ENCODE peak calls at places on chromosomes 2 and 18, in five cellular contexts. J, Y, L, U and B are unnamed samples.

GRCh38 chr18:10051877-10052631 is 138.2 kb downstream of the VAPA start:
- DNase-seq in U (no peak), L (peak; percentile 99), Y (peak; percentile 99), J (peak; percentile 87), B (no peak)

GRCh38 chr2:54708584-54709340 is 14.7 kb upstream of the EML6 start:
- DNase-seq in L (no peak), Y (no peak), U (peak; percentile 20), J (peak; percentile 24), B (no peak)

GRCh38 chr2:102063948-102064678 is 72.4 kb downstream of the IL1R2 start:
- DNase-seq in Y (peak; percentile 99), J (peak; percentile 100), L (peak; percentile 100), U (no peak), B (no peak)

GRCh38 chr2:217723078-217723477 is 279.7 kb downstream of the TNS1 start:
- DNase-seq in U (no peak), Y (peak; percentile 72), L (peak; percentile 43), J (peak; percentile 27), B (no peak)

GRCh38 chr2:99879481-99879880 is 262.9 kb downstream of the AFF3 start:
- DNase-seq in J (no peak), Y (peak; percentile 36), U (no peak), L (no peak), B (no peak)

GRCh38 chr2:188204830-188205229 is 86.8 kb upstream of the GULP1 start:
- DNase-seq in Y (no peak), J (no peak), U (no peak), L (no peak), B (no peak)

GRCh38 chr2:176117162-176117822 is 714 bp downstream of the HOXD10 start:
- DNase-seq in L (no peak), J (no peak), U (no peak), Y (no peak), B (no peak)

GRCh38 chr18:48732767-48733424 is 194.1 kb downstream of the CTIF start:
- DNase-seq in J (no peak), Y (no peak), U (no peak), L (no peak), B (no peak)

GRCh38 chr2:126970583-126970982 is 71.9 kb downstream of the TEX51 start:
- DNase-seq in U (no peak), Y (no peak), L (no peak), J (no peak), B (no peak)

GRCh38 chr2:235521844-235522243 is 28.0 kb downstream of the AGAP1 start:
- DNase-seq in L (peak; percentile 25), Y (no peak), J (peak; percentile 66), U (no peak), B (no peak)

GRCh38 chr2:30331038-30331437 is 99.7 kb downstream of the LBH start:
- DNase-seq in L (no peak), J (no peak), U (no peak), Y (no peak), B (no peak)

GRCh38 chr2:45755585-45756330 is 104.3 kb downstream of the PRKCE start:
- DNase-seq in U (no peak), Y (peak; percentile 90), L (peak; percentile 57), J (peak; percentile 48), B (no peak)

GRCh38 chr18:54386043-54386442 is 28.3 kb downstream of the C18orf54 start:
- DNase-seq in J (no peak), U (no peak), Y (no peak), L (no peak), B (no peak)

GRCh38 chr2:225173909-225174308 is 131.6 kb upstream of the DOCK10 start:
- DNase-seq in U (no peak), J (no peak), L (peak; percentile 82), Y (no peak), B (no peak)

GRCh38 chr2:104745856-104746255 is 108.1 kb upstream of the POU3F3 start:
- DNase-seq in J (no peak), U (no peak), L (no peak), Y (no peak), B (no peak)

GRCh38 chr2:49044680-49045079 is 109.6 kb downstream of the FSHR start:
- DNase-seq in U (no peak), Y (no peak), J (peak; percentile 1), L (no peak), B (no peak)

GRCh38 chr2:19881221-19881620 is 20.6 kb downstream of the TTC32 start:
- DNase-seq in L (no peak), J (no peak), U (no peak), Y (no peak), B (no peak)

GRCh38 chr2:133888107-133888506 is 319.8 kb upstream of the NCKAP5 start:
- DNase-seq in U (no peak), Y (no peak), L (no peak), J (no peak), B (no peak)

GRCh38 chr18:48486762-48487161 is 52.1 kb upstream of the CTIF start:
- DNase-seq in U (no peak), L (peak; percentile 90), Y (peak; percentile 77), J (peak; percentile 78), B (no peak)

GRCh38 chr18:44679056-44679911 is 1.4 kb upstream of the SETBP1 start:
- DNase-seq in Y (peak; percentile 81), U (peak; percentile 93), J (peak; percentile 92), L (peak; percentile 86), B (peak; percentile 66)

GRCh38 chr2:23502096-23502495 is 117.1 kb downstream of the KLHL29 start:
- DNase-seq in L (no peak), J (peak; percentile 60), U (no peak), Y (no peak), B (no peak)

GRCh38 chr2:218711550-218711929 is 905 bp downstream of the TTLL4 start:
- DNase-seq in U (no peak), Y (peak; percentile 20), J (peak; percentile 35), L (peak; percentile 32), B (no peak)

GRCh38 chr2:49045083-49045482 is 109.2 kb downstream of the FSHR start:
- DNase-seq in L (no peak), Y (no peak), J (no peak), U (no peak), B (no peak)

GRCh38 chr2:217935245-217935879 is 67.4 kb downstream of the TNS1 start:
- DNase-seq in J (peak; percentile 84), Y (peak; percentile 75), L (peak; percentile 74), U (no peak), B (no peak)

GRCh38 chr2:28152585-28153284 is 239.9 kb upstream of the FOSL2 start:
- DNase-seq in U (no peak), L (peak; percentile 17), Y (peak; percentile 45), J (peak; percentile 35), B (no peak)

GRCh38 chr2:76197842-76198448 is 487.2 kb upstream of the GCFC2 start:
- DNase-seq in L (peak; percentile 65), Y (peak; percentile 65), J (peak; percentile 76), U (peak; percentile 15), B (peak; percentile 51)

GRCh38 chr2:28134262-28134812 is 243.8 kb downstream of the BABAM2 start:
- DNase-seq in Y (no peak), J (peak; percentile 64), L (no peak), U (peak; percentile 3), B (no peak)

GRCh38 chr2:73079636-73080035 is 8.1 kb upstream of the SFXN5 start:
- DNase-seq in J (no peak), Y (no peak), L (no peak), U (no peak), B (no peak)

GRCh38 chr18:77101410-77102245 is 31.0 kb downstream of the MBP start:
- DNase-seq in J (peak; percentile 95), Y (peak; percentile 97), U (peak; percentile 65), L (peak; percentile 98), B (no peak)

GRCh38 chr2:160109939-160110673 is 47.7 kb upstream of the PLA2R1 start:
- DNase-seq in L (peak; percentile 90), U (peak; percentile 20), J (peak; percentile 89), Y (peak; percentile 80), B (peak; percentile 38)

GRCh38 chr2:29317077-29317517 is 201.9 kb downstream of the CLIP4 start:
- DNase-seq in L (peak; percentile 81), U (peak; percentile 70), Y (no peak), J (peak; percentile 62), B (peak; percentile 81)

GRCh38 chr2:109129921-109130725 is 1.1 kb downstream of the SH3RF3 start:
- DNase-seq in L (peak; percentile 26), J (no peak), U (no peak), Y (peak; percentile 56), B (no peak)

GRCh38 chr18:37397814-37398213 is 167.8 kb downstream of the CELF4 start:
- DNase-seq in Y (no peak), J (no peak), U (no peak), L (no peak), B (no peak)
- TF ChIP-seq CTCF in Y (no peak), J (no peak), U (no peak), L (no peak), B (no peak)

GRCh38 chr2:143841935-143842334 is 678.0 kb downstream of the ZEB2 start:
- DNase-seq in U (no peak), L (peak; percentile 43), J (peak; percentile 40), Y (peak; percentile 29), B (no peak)
- H3K4me3 ChIP-seq in U (no peak overlapping the region), L (no peak overlapping the region), J (no peak overlapping the region), Y (no peak overlapping the region), B (no peak overlapping the region)

GRCh38 chr2:182980115-182980514 is 58.1 kb downstream of the NCKAP1 start:
- DNase-seq in J (peak; percentile 65), Y (peak; percentile 62), U (peak; percentile 15), L (peak; percentile 57), B (no peak)
- TF ChIP-seq CTCF in J (peak; percentile 33), Y (peak; percentile 62), U (peak; percentile 43), L (peak; percentile 49), B (no peak)

GRCh38 chr18:69161383-69162028 is 239.2 kb upstream of the DOK6 start:
- DNase-seq in L (peak; percentile 6), Y (peak; percentile 63), U (no peak), J (peak; percentile 25), B (no peak)
- H3K4me3 ChIP-seq in L (no peak overlapping the region), Y (peak overlapping the region; percentile 2), U (no peak overlapping the region), J (no peak overlapping the region), B (no peak overlapping the region)

GRCh38 chr2:185618630-185619029 is 120.0 kb upstream of the FSIP2 start:
- DNase-seq in Y (no peak), U (no peak), J (peak; percentile 4), L (peak; percentile 6), B (no peak)
- TF ChIP-seq CTCF in Y (no peak), U (no peak), J (no peak), L (no peak), B (no peak)

GRCh38 chr2:105990624-105991023 is 203.5 kb downstream of the UXS1 start:
- DNase-seq in J (no peak), Y (no peak), U (no peak), L (no peak), B (peak; percentile 10)

DNA sequence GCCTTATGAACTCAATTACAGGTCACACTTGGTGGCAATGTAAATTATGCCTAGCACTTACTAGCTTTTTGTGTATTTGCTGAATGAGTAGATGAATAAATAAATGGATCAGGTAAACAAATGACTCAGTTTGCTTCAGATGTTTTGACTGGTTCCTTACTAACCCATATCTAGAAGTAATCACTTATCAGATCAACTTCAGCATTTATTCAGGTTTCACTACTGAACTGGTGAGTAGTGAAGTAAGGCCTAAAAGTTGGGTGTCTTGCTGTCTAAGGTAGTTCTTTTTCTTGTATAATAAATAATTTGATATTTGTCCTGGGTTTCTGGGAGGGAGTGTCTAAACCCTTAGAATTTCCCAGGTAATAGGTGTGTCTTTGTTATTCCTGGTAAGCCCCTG is 205.0 kb downstream of the UXS1 start:
- DNase-seq in J (no peak), U (no peak), L (no peak), Y (no peak), B (no peak)
- H3K4me3 ChIP-seq in J (no peak overlapping the region), U (no peak overlapping the region), L (no peak overlapping the region), Y (no peak overlapping the region), B (no peak overlapping the region)